ENCODE peak calls at places on chromosome 11, in eight cellular contexts. K is heart left ventricle, A is PC-3, F is AG04450, L is iPS DF 6.9, D is caudate nucleus, S is dorsolateral prefrontal cortex, Z is coronary artery. I is an unnamed sample.

GRCh38 chr11:9533053-9533452 is 40.4 kb upstream of the WEE1 start:
- DNase-seq in K (no peak), A (no peak), F (no peak), L (no peak), D (no peak), S (no peak), Z (no peak), I (no peak)

GRCh38 chr11:47308050-47308823 is 38.3 kb downstream of the MADD start:
- DNase-seq in K (no peak), A (no peak), F (no peak), L (no peak), D (no peak), S (no peak), Z (no peak), I (no peak)

GRCh38 chr11:134445601-134446325 is 33.7 kb upstream of the B3GAT1 start:
- DNase-seq in K (no peak), A (no peak), F (no peak), L (no peak), D (no peak), S (no peak), Z (no peak), I (no peak)

GRCh38 chr11:7046474-7046873 is 26.2 kb downstream of the NLRP14 start:
- DNase-seq in K (no peak), A (no peak), F (peak), L (no peak), D (no peak), S (no peak), Z (no peak), I (no peak)

GRCh38 chr11:97722065-97722464 is 1298.7 kb upstream of the CNTN5 start:
- DNase-seq in K (no peak), A (peak), F (peak), L (no peak), D (no peak), S (no peak), Z (no peak), I (no peak)

GRCh38 chr11:105696000-105696399 is 86.1 kb downstream of the GRIA4 start:
- DNase-seq in K (no peak), A (no peak), F (no peak), L (no peak), D (no peak), S (no peak), Z (no peak), I (no peak)

GRCh38 chr11:123475478-123475877 is 45.4 kb downstream of the GRAMD1B start:
- DNase-seq in K (no peak), A (peak), F (no peak), L (no peak), D (no peak), S (no peak), Z (no peak), I (no peak)

GRCh38 chr11:43788394-43788793 is 92.2 kb upstream of the ALKBH3 start:
- DNase-seq in K (peak), A (no peak), F (no peak), L (no peak), D (peak), S (no peak), Z (no peak), I (no peak)

GRCh38 chr11:69089258-69089657 is 40.5 kb downstream of the TPCN2 start:
- DNase-seq in K (peak), A (peak), F (no peak), L (no peak), D (no peak), S (no peak), Z (no peak), I (peak)

GRCh38 chr11:11782532-11783110 is 59.2 kb upstream of the USP47 start:
- DNase-seq in K (no peak), A (no peak), F (no peak), L (no peak), D (no peak), S (no peak), Z (no peak), I (no peak)

GRCh38 chr11:57348636-57349323 is 10.6 kb downstream of the P2RX3 start:
- DNase-seq in K (no peak), A (no peak), F (no peak), L (no peak), D (no peak), S (no peak), Z (no peak), I (no peak)

GRCh38 chr11:134399996-134400395 is 12.0 kb downstream of the B3GAT1 start:
- DNase-seq in K (no peak), A (no peak), F (no peak), L (no peak), D (no peak), S (no peak), Z (no peak), I (no peak)

GRCh38 chr11:76251576-76251975 is 45.3 kb upstream of the WNT11 start:
- DNase-seq in K (no peak), A (no peak), F (no peak), L (no peak), D (no peak), S (no peak), Z (no peak), I (no peak)

GRCh38 chr11:75429902-75430691 is 2.9 kb downstream of the KLHL35 start:
- DNase-seq in K (peak), A (peak), F (no peak), L (no peak), D (peak), S (peak), Z (no peak), I (no peak)

GRCh38 chr11:60428517-60428916 is 855 bp upstream of the MS4A5 start:
- DNase-seq in K (no peak), A (peak), F (no peak), L (no peak), D (no peak), S (no peak), Z (no peak), I (peak)

GRCh38 chr11:99773646-99774045 is 752.9 kb downstream of the CNTN5 start:
- DNase-seq in K (no peak), A (no peak), F (no peak), L (no peak), D (no peak), S (no peak), Z (no peak), I (no peak)

GRCh38 chr11:8082391-8083087 is 1.5 kb downstream of the TUB start:
- DNase-seq in K (no peak), A (no peak), F (no peak), L (no peak), D (peak), S (peak), Z (no peak), I (no peak)

GRCh38 chr11:104159356-104159755 is 4.6 kb downstream of the PDGFD start:
- DNase-seq in K (no peak), A (peak), F (no peak), L (no peak), D (no peak), S (no peak), Z (no peak), I (no peak)

GRCh38 chr11:65900125-65900898 is at the start of gene FOSL1:
- DNase-seq in K (peak), A (peak), F (peak), L (no peak), D (peak), S (peak), Z (peak), I (peak)

GRCh38 chr11:29282088-29282487 is 734.7 kb downstream of the KCNA4 start:
- DNase-seq in K (no peak), A (peak), F (peak), L (no peak), D (no peak), S (no peak), Z (no peak), I (peak)

GRCh38 chr11:66676931-66677598 is 622 bp downstream of the RBM4B start:
- DNase-seq in K (no peak), A (peak), F (no peak), L (no peak), D (no peak), S (no peak), Z (peak), I (no peak)

GRCh38 chr11:99325807-99326206 is 305.1 kb downstream of the CNTN5 start:
- DNase-seq in K (no peak), A (peak), F (peak), L (no peak), D (no peak), S (no peak), Z (no peak), I (peak)

GRCh38 chr11:102552447-102553200 is 22.1 kb upstream of the MMP7 start:
- DNase-seq in K (no peak), A (peak), F (peak), L (no peak), D (no peak), S (no peak), Z (no peak), I (peak)

GRCh38 chr11:77146261-77147035 is 18.4 kb downstream of the MYO7A start:
- DNase-seq in K (no peak), A (no peak), F (no peak), L (no peak), D (no peak), S (no peak), Z (no peak), I (no peak)

GRCh38 chr11:119099707-119100106 is 1.9 kb downstream of the DPAGT1 start:
- DNase-seq in K (no peak), A (no peak), F (no peak), L (no peak), D (no peak), S (no peak), Z (no peak), I (no peak)

GRCh38 chr11:68841718-68842426 is at the start of gene CPT1A:
- DNase-seq in K (peak), A (peak), F (no peak), L (no peak), D (peak), S (no peak), Z (peak), I (no peak)

GRCh38 chr11:8777907-8778767 is 95.5 kb downstream of the RPL27A start:
- DNase-seq in K (peak), A (no peak), F (no peak), L (no peak), D (no peak), S (peak), Z (no peak), I (no peak)

GRCh38 chr11:14544611-14545010 is 24.4 kb upstream of the PSMA1 start:
- DNase-seq in K (no peak), A (no peak), F (no peak), L (no peak), D (no peak), S (no peak), Z (no peak), I (no peak)

GRCh38 chr11:8227156-8228152 is 36.2 kb downstream of the LMO1 start:
- DNase-seq in K (no peak), A (peak), F (no peak), L (no peak), D (no peak), S (no peak), Z (no peak), I (peak)

GRCh38 chr11:73186886-73187285 is 31.2 kb upstream of the P2RY2 start:
- DNase-seq in K (no peak), A (no peak), F (no peak), L (no peak), D (no peak), S (no peak), Z (no peak), I (no peak)

GRCh38 chr11:86814775-86815174 is 14.4 kb downstream of the PRSS23 start:
- DNase-seq in K (no peak), A (peak), F (no peak), L (no peak), D (no peak), S (no peak), Z (no peak), I (no peak)

GRCh38 chr11:73415854-73416615 is 39.8 kb downstream of the RELT start:
- DNase-seq in K (no peak), A (peak), F (no peak), L (no peak), D (no peak), S (no peak), Z (no peak), I (no peak)

DNA sequence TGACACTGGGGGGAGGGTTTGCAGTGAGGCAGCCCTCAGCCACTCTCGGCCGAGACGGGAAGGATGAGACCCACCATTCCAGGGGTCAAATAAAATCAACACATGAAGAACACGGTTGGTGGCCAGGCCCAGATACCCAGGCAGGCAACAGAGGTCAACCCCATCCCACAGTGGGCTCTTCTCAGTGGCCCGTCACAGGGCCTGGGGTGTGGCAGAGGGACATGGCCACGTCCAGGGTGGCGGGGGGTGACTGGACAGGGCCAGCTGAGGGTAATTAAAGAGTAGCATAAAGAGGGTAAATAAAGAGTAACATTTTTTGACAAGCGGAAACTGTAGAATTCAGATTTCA is 188.4 kb downstream of the ARHGAP42 start:
- DNase-seq in K (no peak), A (no peak), F (no peak), L (no peak), D (no peak), S (no peak), Z (no peak), I (no peak)
- H3K27ac ChIP-seq in K (no peak), A (no peak), F (peak), L (no peak), D (no peak), S (no peak), Z (no peak), I (no peak)

DNA sequence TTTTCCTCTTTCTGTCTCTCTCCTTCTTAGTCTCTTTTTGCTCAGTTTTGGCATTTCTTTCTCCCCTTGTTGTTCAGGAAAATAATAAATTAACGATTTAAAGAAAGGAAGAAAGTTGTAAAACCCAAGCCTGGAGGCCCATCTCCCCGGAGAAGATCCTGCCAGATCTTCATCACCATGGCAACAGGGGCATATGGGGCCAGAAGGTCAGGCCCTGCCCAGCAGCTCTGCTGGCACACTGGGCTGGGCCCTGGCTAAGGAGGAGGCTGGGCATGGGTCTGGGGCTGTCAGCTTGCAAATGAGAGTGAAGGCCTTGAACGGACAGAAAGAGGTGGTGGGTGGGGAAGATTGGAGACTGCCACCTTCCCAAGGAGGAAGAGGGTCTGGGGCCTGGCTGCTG is 2.8 kb downstream of the LRRC10B start:
- DNase-seq in K (no peak), A (no peak), F (no peak), L (no peak), D (no peak), S (no peak), Z (no peak), I (no peak)
- H3K27ac ChIP-seq in K (no peak), A (no peak), F (no peak), L (no peak), D (peak), S (no peak), Z (peak), I (no peak)

DNA sequence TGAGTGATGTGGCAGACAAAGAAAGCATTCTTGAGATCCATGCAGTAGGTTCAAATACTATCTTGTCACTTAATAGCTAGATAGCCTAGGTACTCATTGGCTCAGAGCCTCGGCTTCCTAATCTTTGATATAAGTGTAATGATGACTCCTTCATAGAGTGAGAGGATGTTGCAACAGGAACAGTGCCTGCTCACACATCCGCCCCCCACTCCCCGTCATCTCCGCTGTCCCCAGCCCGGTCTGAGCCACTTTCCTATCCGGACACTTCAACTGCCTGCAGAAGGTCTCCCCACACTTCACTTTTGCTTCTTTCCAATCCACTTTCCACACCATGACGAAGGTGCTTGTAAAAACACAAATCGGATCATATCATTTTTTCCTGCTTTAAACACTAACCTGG is 128.8 kb downstream of the NTM start:
- DNase-seq in K (no peak), A (no peak), F (no peak), L (no peak), D (no peak), S (no peak), Z (no peak), I (no peak)
- H3K27ac ChIP-seq in K (no peak), A (no peak), F (no peak), L (no peak), D (peak), S (peak), Z (no peak), I (no peak)

GRCh38 chr11:1335811-1336761 is 26.7 kb upstream of the TOLLIP start:
- DNase-seq in K (peak), A (peak), F (peak), L (no peak), D (peak), S (no peak), Z (peak), I (peak)
- H3K27ac ChIP-seq in K (peak), A (no peak), F (no peak), L (no peak), D (no peak), S (peak), Z (peak), I (no peak)

DNA sequence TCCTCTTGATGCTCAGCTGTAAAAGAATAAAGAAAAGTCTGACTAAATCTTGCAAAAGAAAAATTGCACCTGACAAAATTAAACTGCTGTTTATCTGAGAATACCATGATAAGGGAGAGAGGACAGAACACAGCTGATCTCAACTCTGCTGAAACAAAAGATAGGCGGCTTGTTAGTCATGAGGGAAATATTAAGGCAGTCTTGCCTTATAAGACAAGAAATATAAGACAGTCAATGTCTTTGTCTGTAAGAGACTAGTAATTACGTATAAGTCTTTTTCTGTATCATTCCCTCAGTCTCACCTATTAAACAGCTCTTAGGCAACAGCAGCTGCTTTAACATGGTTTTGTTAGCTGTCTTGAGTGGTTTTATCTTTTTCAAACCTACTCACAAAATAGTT is 296.6 kb downstream of the LUZP2 start:
- DNase-seq in K (no peak), A (no peak), F (no peak), L (no peak), D (no peak), S (no peak), Z (no peak), I (no peak)
- H3K27ac ChIP-seq in K (no peak), A (no peak), F (no peak), L (no peak), D (no peak), S (no peak), Z (no peak), I (no peak)

GRCh38 chr11:121696947-121697346 is 244.2 kb upstream of the SORL1-AS1 start:
- DNase-seq in K (no peak), A (no peak), F (no peak), L (no peak), D (no peak), S (no peak), Z (no peak), I (no peak)
- H3K27ac ChIP-seq in K (peak), A (no peak), F (no peak), L (no peak), D (peak), S (peak), Z (no peak), I (no peak)

GRCh38 chr11:64232182-64233018 is 2.0 kb upstream of the VEGFB start:
- DNase-seq in K (no peak), A (no peak), F (no peak), L (no peak), D (no peak), S (no peak), Z (no peak), I (no peak)
- H3K27ac ChIP-seq in K (no peak), A (no peak), F (no peak), L (no peak), D (no peak), S (no peak), Z (no peak), I (no peak)

DNA sequence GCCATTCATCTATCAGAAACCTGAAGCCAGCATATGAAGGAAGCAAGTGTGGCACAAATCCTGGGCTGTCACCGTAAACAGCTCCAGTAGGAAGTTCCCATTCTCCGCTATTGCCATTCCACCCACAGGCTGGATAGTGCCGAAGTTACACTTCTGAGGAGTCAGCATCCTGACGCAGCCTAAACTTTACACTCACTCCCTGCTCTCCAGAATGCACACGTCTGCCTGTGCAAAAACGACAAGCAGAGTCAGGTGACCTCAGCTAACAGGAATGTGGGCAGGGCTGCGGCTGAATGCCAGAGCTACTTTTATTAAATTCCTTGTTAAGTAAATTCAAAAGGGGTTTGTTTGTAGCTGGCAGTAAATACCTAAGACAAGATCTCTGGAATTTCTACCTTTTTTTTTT is 33.7 kb downstream of the NFRKB start:
- DNase-seq in K (peak), A (peak), F (peak), L (peak), D (peak), S (no peak), Z (peak), I (peak)
- H3K27ac ChIP-seq in K (peak), A (peak), F (peak), L (no peak), D (no peak), S (no peak), Z (no peak), I (peak)